ENCODE peak calls at places on chromosomes 3 and 15, in four cellular contexts. V is A549, H is IMR-90, P is NT2/D1. T is an unnamed sample.

GRCh38 chr3:126481808-126482502 is 6.3 kb upstream of the ZXDC start:
- DNase-seq in V (no peak), H (peak; percentile 27), P (no peak), T (peak; percentile 57)

GRCh38 chr3:172568713-172569112 is 45.5 kb upstream of the TNFSF10 start:
- DNase-seq in V (no peak), H (no peak), P (no peak), T (no peak)

GRCh38 chr15:85477730-85478129 is 97.3 kb downstream of the AKAP13 start:
- DNase-seq in V (peak; percentile 43), H (peak; percentile 86), P (no peak), T (peak; percentile 58)

GRCh38 chr3:190737451-190737850 is 125.0 kb downstream of the GMNC start:
- DNase-seq in V (no peak), H (no peak), P (no peak), T (no peak)

GRCh38 chr3:36677331-36678007 is 86.9 kb downstream of the DCLK3 start:
- DNase-seq in V (peak; percentile 51), H (peak; percentile 90), P (no peak), T (peak; percentile 48)

GRCh38 chr3:49554639-49555265 is 475 bp downstream of the BSN start:
- DNase-seq in V (no peak), H (peak; percentile 10), P (no peak), T (peak; percentile 35)

GRCh38 chr15:67093146-67093874 is 27.9 kb downstream of the SMAD3 start:
- DNase-seq in V (no peak), H (no peak), P (no peak), T (no peak)

GRCh38 chr3:48119495-48120193 is 68.6 kb downstream of the CDC25A start:
- DNase-seq in V (no peak), H (peak; percentile 55), P (no peak), T (peak; percentile 78)

GRCh38 chr3:43995929-43996378 is 245.7 kb upstream of the TOPAZ1 start:
- DNase-seq in V (peak; percentile 52), H (no peak), P (peak; percentile 8), T (no peak)

GRCh38 chr3:127706785-127707351 is 34.1 kb downstream of the ABTB1 start:
- DNase-seq in V (no peak), H (no peak), P (no peak), T (no peak)

GRCh38 chr3:23671901-23672589 is 133.7 kb upstream of the UBE2E1 start:
- DNase-seq in V (no peak), H (no peak), P (no peak), T (peak; percentile 46)

GRCh38 chr3:153439780-153440179 is 277.8 kb downstream of the RAP2B start:
- DNase-seq in V (peak; percentile 10), H (peak; percentile 8), P (no peak), T (peak; percentile 5)

GRCh38 chr3:52526151-52526561 is 7.5 kb downstream of the NT5DC2 start:
- DNase-seq in V (no peak), H (no peak), P (no peak), T (no peak)

GRCh38 chr3:127671523-127672428 is 976 bp upstream of the ABTB1 start:
- DNase-seq in V (no peak), H (no peak), P (no peak), T (no peak)

GRCh38 chr3:170862618-170863374 is 7.2 kb downstream of the RPL22L1 start:
- DNase-seq in V (no peak), H (peak; percentile 34), P (no peak), T (peak; percentile 47)

GRCh38 chr15:78004919-78005634 is 72.4 kb downstream of the TBC1D2B start:
- DNase-seq in V (peak; percentile 51), H (peak; percentile 95), P (no peak), T (peak; percentile 94)

GRCh38 chr3:49738067-49738713 is 14.4 kb upstream of the GMPPB start:
- DNase-seq in V (no peak), H (no peak), P (no peak), T (no peak)

GRCh38 chr3:194682651-194683310 is 2.9 kb upstream of the FAM43A start:
- DNase-seq in V (peak; percentile 81), H (peak; percentile 86), P (peak; percentile 80), T (peak; percentile 85)

GRCh38 chr3:50192689-50193141 is 1.3 kb downstream of the GNAT1 start:
- DNase-seq in V (peak; percentile 56), H (peak; percentile 40), P (peak; percentile 75), T (peak; percentile 60)

GRCh38 chr3:167754049-167754448 is 18.5 kb downstream of the SERPINI1 start:
- DNase-seq in V (no peak), H (no peak), P (no peak), T (no peak)

GRCh38 chr3:42264399-42265058 is 1.5 kb downstream of the CCK start:
- DNase-seq in V (peak; percentile 46), H (peak; percentile 16), P (no peak), T (no peak)

GRCh38 chr15:91471410-91471993 is 371.4 kb downstream of the SV2B start:
- DNase-seq in V (no peak), H (peak; percentile 92), P (no peak), T (peak; percentile 7)

GRCh38 chr15:91468861-91469260 is 368.8 kb downstream of the SV2B start:
- DNase-seq in V (no peak), H (no peak), P (no peak), T (no peak)

GRCh38 chr15:91469627-91470567 is 369.8 kb downstream of the SV2B start:
- DNase-seq in V (no peak), H (no peak), P (no peak), T (no peak)

GRCh38 chr15:91473894-91474293 is 373.8 kb downstream of the SV2B start:
- DNase-seq in V (no peak), H (peak; percentile 81), P (no peak), T (peak; percentile 53)

DNA sequence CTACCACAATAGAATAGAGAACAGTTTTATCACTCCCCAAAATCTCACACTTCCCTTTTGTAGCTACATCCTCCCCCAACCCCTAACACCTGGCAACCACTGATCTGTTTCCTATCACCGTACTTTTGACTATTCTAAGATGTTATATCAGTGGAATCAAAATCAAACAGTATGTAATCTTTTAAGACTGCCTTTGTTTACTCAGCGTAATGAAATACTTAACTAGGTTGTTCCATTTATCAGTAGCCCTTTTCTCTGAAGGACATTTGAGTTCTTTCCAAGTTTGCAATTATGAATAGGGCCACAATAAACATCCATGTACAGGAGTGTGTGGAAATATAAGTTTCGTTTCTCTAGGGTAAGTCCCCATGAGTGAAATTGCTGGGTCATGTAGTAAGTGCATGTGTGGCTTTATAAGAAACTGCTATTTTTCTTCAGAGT is 372.3 kb downstream of the SV2B start:
- DNase-seq in V (no peak), H (peak; percentile 18), P (no peak), T (peak; percentile 0)
- H3K4me3 ChIP-seq in V (no peak overlapping the region), H (no peak overlapping the region), P (no peak overlapping the region), T (no peak overlapping the region)

GRCh38 chr3:156665296-156665695 is 9.1 kb upstream of the TIPARP start:
- DNase-seq in V (no peak), H (peak; percentile 91), P (no peak), T (peak; percentile 92)
- H3K4me3 ChIP-seq in V (no peak overlapping the region), H (no peak overlapping the region), P (no peak overlapping the region), T (no peak overlapping the region)

GRCh38 chr3:5194341-5194740 is 6.8 kb downstream of the EDEM1 start:
- DNase-seq in V (no peak), H (no peak), P (no peak), T (no peak)

GRCh38 chr3:5194801-5195509 is 7.4 kb downstream of the EDEM1 start:
- DNase-seq in V (peak; percentile 71), H (peak; percentile 91), P (no peak), T (peak; percentile 96)

GRCh38 chr3:5191555-5192304 is 4.2 kb downstream of the EDEM1 start:
- DNase-seq in V (no peak), H (no peak), P (no peak), T (no peak)

GRCh38 chr3:5190147-5190791 is 2.8 kb downstream of the EDEM1 start:
- DNase-seq in V (no peak), H (no peak), P (no peak), T (no peak)

GRCh38 chr3:5192568-5193319 is 5.2 kb downstream of the EDEM1 start:
- DNase-seq in V (no peak), H (no peak), P (no peak), T (no peak)
- H3K4me3 ChIP-seq in V (no peak overlapping the region), H (no peak overlapping the region), P (no peak overlapping the region), T (no peak overlapping the region)

GRCh38 chr3:100525753-100526612 is 33.6 kb downstream of the TMEM45A start:
- DNase-seq in V (peak; percentile 7), H (peak; percentile 79), P (no peak), T (peak; percentile 91)
- H3K4me3 ChIP-seq in V (no peak overlapping the region), H (no peak overlapping the region), P (no peak overlapping the region), T (no peak overlapping the region)

T was measured in fibroblast of villous mesenchyme.